ENCODE peak calls at places on chromosomes 4 and X, in ten cellular contexts. L is fibroblast of lung; E is CD8-positive, alpha-beta memory T cell; U is GM23248; T is mesenchymal stem cell; W is sigmoid colon; G is neural progenitor cell; O is lower lobe of right lung; Z is lung; X is left lung. R is an unnamed sample.

GRCh38 chr4:144174401-144175067 is 34.0 kb upstream of the GYPA start:
- DNase-seq in E (peak; percentile 32), W (no peak), L (peak; percentile 58), T (peak; percentile 63), X (no peak), U (peak; percentile 77), Z (no peak), G (peak; percentile 67), O (no peak), R (peak; percentile 4)

GRCh38 chr4:181939199-181939945 is 303.8 kb upstream of the TENM3 start:
- DNase-seq in X (no peak), Z (no peak), W (no peak), O (no peak), E (no peak), U (peak; percentile 7), L (peak; percentile 67), G (peak; percentile 23), T (no peak), R (no peak)

GRCh38 chrX:115591856-115592842 is 31.2 kb downstream of the PLS3 start:
- DNase-seq in O (no peak), Z (no peak), X (no peak), T (no peak), G (no peak), E (no peak), W (no peak), U (no peak), L (peak; percentile 43), R (no peak)

GRCh38 chr4:744212-744841 is 38.7 kb downstream of the PCGF3 start:
- DNase-seq in U (peak; percentile 22), L (no peak), T (no peak), E (no peak), W (no peak), O (no peak), X (peak; percentile 74), Z (no peak), G (no peak), R (no peak)

GRCh38 chrX:82081027-82081426 is 879.1 kb downstream of the SH3BGRL start:
- DNase-seq in G (peak; percentile 11), O (no peak), E (no peak), T (no peak), Z (no peak), U (no peak), X (no peak), W (no peak), L (no peak), R (no peak)

GRCh38 chrX:120408168-120408567 is 46.3 kb downstream of the ATP1B4 start:
- DNase-seq in X (no peak), E (no peak), U (no peak), W (no peak), T (no peak), G (no peak), O (no peak), Z (no peak), L (no peak), R (no peak)

GRCh38 chr4:11259837-11260236 is 168.9 kb downstream of the HS3ST1 start:
- DNase-seq in G (no peak), X (no peak), L (no peak), Z (no peak), U (no peak), O (no peak), E (no peak), T (no peak), W (no peak), R (no peak)

GRCh38 chr4:47553329-47554125 is 68.5 kb downstream of the ATP10D start:
- DNase-seq in X (no peak), W (no peak), G (no peak), E (no peak), T (no peak), O (no peak), U (no peak), L (no peak), Z (no peak), R (no peak)

GRCh38 chr4:142614621-142615323 is 231.3 kb downstream of the INPP4B start:
- DNase-seq in O (no peak), X (no peak), Z (no peak), U (peak; percentile 83), L (peak; percentile 77), E (no peak), G (no peak), T (no peak), W (no peak), R (no peak)

GRCh38 chrX:8987672-8988250 is 46.2 kb downstream of the FAM9B start:
- DNase-seq in T (no peak), G (no peak), L (no peak), Z (no peak), X (no peak), E (peak; percentile 82), U (no peak), O (no peak), W (no peak), R (no peak)

GRCh38 chrX:8984231-8984630 is 49.7 kb downstream of the FAM9B start:
- DNase-seq in X (no peak), L (no peak), G (no peak), U (no peak), Z (no peak), O (no peak), W (no peak), T (no peak), E (no peak), R (no peak)

DNA sequence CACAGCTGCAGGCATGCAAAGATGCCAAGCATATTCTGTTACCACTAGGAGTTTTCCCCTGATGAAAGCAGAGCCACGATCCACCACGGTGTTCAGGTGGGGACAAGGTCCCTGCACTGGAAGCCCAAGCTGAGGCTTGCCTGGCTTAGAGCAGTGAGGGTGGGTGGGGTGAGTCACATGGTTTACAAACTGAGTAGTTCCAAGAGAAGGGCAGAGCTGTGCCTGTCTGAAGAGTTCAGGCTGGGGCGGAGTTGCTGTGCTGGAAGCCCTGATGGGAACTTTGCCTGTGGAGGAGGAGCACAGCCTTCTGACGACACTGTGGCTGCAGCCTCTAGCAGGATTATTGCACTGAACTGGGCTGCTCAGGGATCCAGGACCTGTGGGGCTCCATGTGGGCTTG is 45.5 kb downstream of the FAM9B start:
- DNase-seq in X (no peak), O (peak; percentile 39), T (peak; percentile 5), L (peak; percentile 45), G (peak; percentile 3), W (no peak), U (peak; percentile 77), E (peak; percentile 33), Z (no peak), R (peak; percentile 3)
- H3K27ac ChIP-seq in X (no peak overlapping the region), O (no peak overlapping the region), T (no peak overlapping the region), L (no peak overlapping the region), G (no peak overlapping the region), W (no peak overlapping the region), U (no peak overlapping the region), E (no peak overlapping the region), Z (no peak overlapping the region), R (no peak overlapping the region)

DNA sequence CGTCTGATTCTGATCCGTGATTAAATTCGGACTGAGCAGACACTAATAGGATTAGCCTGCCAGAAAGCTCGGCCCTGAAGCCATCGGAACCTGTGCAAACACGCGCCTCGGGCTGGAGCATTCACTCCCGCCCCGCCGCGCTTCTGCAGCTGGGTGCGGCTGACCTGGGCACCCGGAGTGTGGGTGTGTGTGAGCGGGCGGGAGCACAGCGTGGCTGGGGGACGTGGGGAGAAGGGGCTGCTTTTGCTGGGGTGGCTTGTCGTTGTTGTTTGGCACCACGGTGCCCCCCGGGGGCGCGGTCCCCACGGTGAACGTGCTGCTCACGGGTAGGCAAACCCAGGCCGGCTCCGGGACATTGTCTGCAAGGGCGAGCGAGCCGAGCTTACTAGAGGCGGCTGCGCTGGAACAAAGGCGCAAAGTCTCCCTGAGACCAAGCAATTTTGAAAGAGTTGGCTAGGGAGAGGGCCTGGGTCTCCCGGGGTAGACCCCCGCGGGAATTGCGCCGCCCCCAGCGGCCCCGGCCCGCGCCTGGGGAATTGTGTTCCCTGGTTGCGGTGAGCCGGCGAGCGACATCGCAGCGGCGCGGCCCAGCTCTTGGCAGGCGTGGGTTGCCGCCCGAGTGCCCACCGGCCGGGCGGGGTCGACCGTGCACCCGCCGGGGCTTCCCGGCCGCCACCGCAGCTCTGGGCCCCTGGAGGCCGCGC is 1.4 kb downstream of the MAMLD1 start:
- DNase-seq in G (peak; percentile 65), X (peak; percentile 61), O (peak; percentile 45), W (no peak), L (peak; percentile 23), T (peak; percentile 38), Z (peak; percentile 29), U (peak; percentile 54), E (peak; percentile 13), R (peak; percentile 20)
- H3K27me3 ChIP-seq in G (peaks cover 70% of the 10 kb centered on the region), X (no peaks in the 10 kb centered on the region), O (peaks cover 5% of the 10 kb centered on the region), W (no peaks in the 10 kb centered on the region), L (no peaks in the 10 kb centered on the region), T (peaks cover 20% of the 10 kb centered on the region), Z (peaks cover 5% of the 10 kb centered on the region), U (no peaks in the 10 kb centered on the region), E (no peaks in the 10 kb centered on the region), R (no peaks in the 10 kb centered on the region)

GRCh38 chr4:2059034-2059725 is at the start of gene NAT8L:
- DNase-seq in L (no peak), O (peak; percentile 60), X (peak; percentile 63), T (no peak), G (peak; percentile 86), E (no peak), U (peak; percentile 47), Z (no peak), W (no peak), R (peak; percentile 44)

GRCh38 chr4:2061208-2062131 is 2.3 kb downstream of the NAT8L start:
- DNase-seq in U (no peak), L (no peak), G (no peak), W (no peak), Z (no peak), X (peak; percentile 73), O (peak; percentile 45), T (no peak), E (no peak), R (no peak)

GRCh38 chr4:2062168-2062807 is 3.2 kb downstream of the NAT8L start:
- DNase-seq in U (no peak), E (no peak), L (no peak), G (no peak), Z (no peak), W (no peak), O (peak; percentile 27), T (no peak), X (peak; percentile 61), R (no peak)

GRCh38 chr4:2059726-2060577 is 825 bp downstream of the NAT8L start:
- DNase-seq in W (no peak), E (no peak), Z (no peak), O (peak; percentile 34), X (peak; percentile 59), L (no peak), T (peak; percentile 20), U (peak; percentile 56), G (peak; percentile 68), R (peak; percentile 10)

GRCh38 chr4:2060578-2061207 is 1.6 kb downstream of the NAT8L start:
- DNase-seq in X (no peak), Z (no peak), L (no peak), U (peak; percentile 20), G (peak; percentile 65), T (no peak), E (no peak), O (peak; percentile 27), W (no peak), R (no peak)
- H3K4me3 ChIP-seq in X (no peak overlapping the region), Z (no peak overlapping the region), L (no peak overlapping the region), U (no peak overlapping the region), G (peak overlapping the region; percentile 40), T (no peak overlapping the region), E (no peak overlapping the region), O (no peak overlapping the region), W (no peak overlapping the region), R (no peak overlapping the region)

DNA sequence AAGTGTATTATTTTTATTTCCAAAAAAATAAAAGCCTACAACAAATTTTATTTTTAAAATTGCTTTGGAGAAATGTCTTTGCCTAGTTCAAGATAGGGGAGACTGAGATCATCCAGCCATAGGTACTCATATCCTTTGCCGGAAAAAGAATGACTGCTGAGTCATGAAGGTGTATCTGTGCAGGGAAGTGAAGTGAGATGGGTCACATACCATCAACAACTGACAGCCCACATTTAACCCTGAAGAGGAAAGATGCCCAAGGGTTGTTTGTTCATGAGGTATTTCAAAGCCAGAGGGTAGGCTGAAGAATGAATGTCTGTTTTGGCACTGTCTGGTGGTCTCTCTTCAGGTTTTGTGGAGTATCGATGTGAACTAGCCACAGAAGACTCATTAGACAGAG is 106.7 kb upstream of the TTC29 start:
- DNase-seq in U (no peak), X (no peak), E (no peak), O (no peak), T (no peak), G (no peak), L (no peak), W (no peak), Z (no peak), R (no peak)
- H3K27ac ChIP-seq in U (no peak overlapping the region), X (no peak overlapping the region), E (no peak overlapping the region), O (no peak overlapping the region), T (no peak overlapping the region), G (no peak overlapping the region), L (no peak overlapping the region), W (no peak overlapping the region), Z (no peak overlapping the region), R (no peak overlapping the region)

R was measured in thyroid gland.